ENCODE peak calls at places on chromosomes 7 and 10, in six cellular contexts. J is aorta, E is uterus, U is MM.1S, T is left ventricle myocardium inferior, D is tibial nerve. K is an unnamed sample.

GRCh38 chr7:6375346-6376101 is 72.2 kb downstream of the DAGLB start:
- DNase-seq in J (no peak), E (no peak), U (no peak), T (no peak), D (no peak), K (no peak)

GRCh38 chr7:95334434-95334833 is 10.1 kb upstream of the PON1 start:
- DNase-seq in J (no peak), E (no peak), U (no peak), T (no peak), D (no peak), K (no peak)

GRCh38 chr10:60414877-60415585 is 25.4 kb upstream of the ANK3 start:
- DNase-seq in J (no peak), E (no peak), U (no peak), T (no peak), D (no peak), K (no peak)

GRCh38 chr10:101135151-101136006 is 4.3 kb downstream of the TLX1 start:
- DNase-seq in J (no peak), E (no peak), U (no peak), T (no peak), D (no peak), K (no peak)

GRCh38 chr10:15293862-15294835 is 76.9 kb downstream of the FAM171A1 start:
- DNase-seq in J (no peak), E (no peak), U (no peak), T (no peak), D (no peak), K (peak)

GRCh38 chr7:91098566-91098965 is 165.7 kb upstream of the FZD1 start:
- DNase-seq in J (no peak), E (no peak), U (no peak), T (no peak), D (no peak), K (no peak)

GRCh38 chr10:96665306-96665705 is 55.0 kb downstream of the PIK3AP1 start:
- DNase-seq in J (no peak), E (no peak), U (no peak), T (no peak), D (no peak), K (no peak)

GRCh38 chr7:6359021-6359420 is 86.6 kb upstream of the CYTH3 start:
- DNase-seq in J (no peak), E (no peak), U (no peak), T (no peak), D (no peak), K (no peak)

GRCh38 chr10:108601856-108602255 is 1321.5 kb downstream of the XPNPEP1 start:
- DNase-seq in J (no peak), E (no peak), U (no peak), T (no peak), D (no peak), K (no peak)

GRCh38 chr7:155594961-155595366 is 48.6 kb upstream of the CNPY1 start:
- DNase-seq in J (no peak), E (no peak), U (no peak), T (no peak), D (no peak), K (no peak)

GRCh38 chr10:88082806-88083596 is 219.6 kb downstream of the PTEN start:
- DNase-seq in J (no peak), E (no peak), U (peak), T (no peak), D (no peak), K (no peak)
- H3K27ac ChIP-seq in J (no peak), E (no peak), U (peak), T (no peak), D (no peak), K (no peak)

GRCh38 chr7:142790056-142790455 is 19.3 kb downstream of the PRSS2 start:
- DNase-seq in J (no peak), E (no peak), U (no peak), T (no peak), D (no peak), K (no peak)

GRCh38 chr7:142787034-142787768 is 16.4 kb downstream of the PRSS2 start:
- DNase-seq in J (no peak), E (no peak), U (no peak), T (no peak), D (no peak), K (no peak)

GRCh38 chr7:142787783-142788182 is 17.0 kb downstream of the PRSS2 start:
- DNase-seq in J (no peak), E (no peak), U (no peak), T (no peak), D (no peak), K (no peak)

GRCh38 chr7:142790565-142790964 is 19.8 kb downstream of the PRSS2 start:
- DNase-seq in J (no peak), E (no peak), U (no peak), T (no peak), D (no peak), K (no peak)

GRCh38 chr7:142788303-142789286 is 17.8 kb downstream of the PRSS2 start:
- DNase-seq in J (no peak), E (no peak), U (no peak), T (no peak), D (no peak), K (no peak)
- H3K27ac ChIP-seq in J (no peak), E (no peak), U (no peak), T (no peak), D (no peak), K (no peak)

GRCh38 chr10:79601939-79602338 is 8.8 kb upstream of the SFTPA1 start:
- DNase-seq in J (no peak), E (no peak), U (peak), T (no peak), D (no peak), K (no peak)
- H3K27ac ChIP-seq in J (no peak), E (no peak), U (peak), T (no peak), D (no peak), K (no peak)

GRCh38 chr10:58590152-58590551 is 77.5 kb downstream of the BICC1 start:
- DNase-seq in J (peak), E (peak), U (no peak), T (no peak), D (peak), K (no peak)

GRCh38 chr10:58585425-58585824 is 72.8 kb downstream of the BICC1 start:
- DNase-seq in J (no peak), E (no peak), U (no peak), T (no peak), D (no peak), K (no peak)

GRCh38 chr10:58588673-58589265 is 76.1 kb downstream of the BICC1 start:
- DNase-seq in J (no peak), E (no peak), U (no peak), T (no peak), D (no peak), K (no peak)

GRCh38 chr10:58586282-58586681 is 73.6 kb downstream of the BICC1 start:
- DNase-seq in J (no peak), E (no peak), U (no peak), T (no peak), D (no peak), K (no peak)

GRCh38 chr10:58587676-58588075 is 75.0 kb downstream of the BICC1 start:
- DNase-seq in J (no peak), E (no peak), U (no peak), T (no peak), D (no peak), K (no peak)
- H3K27ac ChIP-seq in J (no peak), E (no peak), U (no peak), T (no peak), D (no peak), K (no peak)

GRCh38 chr7:25851332-25852248 is 300.4 kb upstream of the NFE2L3 start:
- DNase-seq in J (peak), E (peak), U (peak), T (peak), D (peak), K (peak)
- H3K27ac ChIP-seq in J (no peak), E (peak), U (no peak), T (peak), D (peak), K (no peak)

GRCh38 chr10:110394898-110395297 is 90.2 kb upstream of the SMNDC1 start:
- DNase-seq in J (no peak), E (no peak), U (no peak), T (no peak), D (no peak), K (no peak)
- H3K27ac ChIP-seq in J (no peak), E (peak), U (peak), T (no peak), D (no peak), K (no peak)

DNA sequence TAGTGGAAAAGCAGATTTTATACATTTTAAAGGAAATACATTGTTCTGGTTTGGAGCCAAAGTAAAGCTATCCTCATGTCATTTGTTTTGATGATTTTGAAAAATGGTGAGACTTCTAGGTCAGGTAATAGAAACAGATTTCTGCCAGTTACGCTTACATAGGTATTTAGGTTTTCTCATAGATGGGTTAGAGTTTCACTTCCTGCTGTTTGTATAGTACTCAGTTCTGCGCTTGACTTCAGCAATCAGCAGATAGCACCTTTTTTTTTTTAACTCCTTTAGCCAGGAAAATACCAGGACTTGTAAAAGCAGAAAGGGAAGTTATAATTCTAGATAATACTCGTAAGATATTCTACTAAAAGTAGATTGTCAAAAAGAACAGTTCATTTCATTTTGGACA is 209.8 kb upstream of the POM121L12 start:
- DNase-seq in J (no peak), E (no peak), U (peak), T (no peak), D (no peak), K (no peak)
- H3K27ac ChIP-seq in J (no peak), E (no peak), U (peak), T (no peak), D (no peak), K (no peak)

GRCh38 chr7:46764100-46764941 is 817.6 kb downstream of the TNS3 start:
- DNase-seq in J (peak), E (peak), U (no peak), T (no peak), D (peak), K (no peak)
- H3K27ac ChIP-seq in J (peak), E (no peak), U (no peak), T (peak), D (no peak), K (no peak)